ENCODE peak calls at places on chromosomes 11 and 22, in seven cellular contexts. K is NCI-H1105 treated with DMSO at 0.1 percent for 48 hours; R is pons; D is substantia nigra; J is MCF 10A; I is stimulated activated CD4-positive, alpha-beta T cell treated with anti-CD3 and anti-CD28 coated beads, Interleukin-15, amount 100 ng/mL, for 24 hours; A is SK-N-DZ. F is an unnamed sample.

GRCh38 chr11:48055292-48056132 is 75.2 kb downstream of the PTPRJ start:
- DNase-seq in K (no peak), R (no peak), D (no peak), J (no peak), I (peak), A (no peak), F (no peak)

GRCh38 chr22:48507171-48507570 is 1320.5 kb downstream of the BRD1 start:
- DNase-seq in K (no peak), R (no peak), D (no peak), J (no peak), I (no peak), A (no peak), F (no peak)

GRCh38 chr11:2951235-2952110 is 22.3 kb upstream of the PHLDA2 start:
- DNase-seq in K (no peak), R (no peak), D (no peak), J (peak), I (no peak), A (no peak), F (no peak)

GRCh38 chr11:67179892-67180490 is 60.9 kb downstream of the KDM2A start:
- DNase-seq in K (no peak), R (no peak), D (no peak), J (no peak), I (no peak), A (no peak), F (no peak)

GRCh38 chr22:32695451-32695891 is 106.0 kb upstream of the TIMP3 start:
- DNase-seq in K (no peak), R (no peak), D (no peak), J (peak), I (no peak), A (no peak), F (peak)

GRCh38 chr11:120061761-120062560 is 76.0 kb downstream of the TRIM29 start:
- DNase-seq in K (no peak), R (peak), D (peak), J (no peak), I (no peak), A (peak), F (no peak)

GRCh38 chr22:43976861-43977795 is 21.9 kb downstream of the SAMM50 start:
- DNase-seq in K (no peak), R (no peak), D (no peak), J (no peak), I (no peak), A (no peak), F (no peak)

GRCh38 chr22:36017661-36018091 is 10.9 kb downstream of the RBFOX2 start:
- DNase-seq in K (peak), R (no peak), D (no peak), J (no peak), I (no peak), A (peak), F (no peak)

GRCh38 chr11:58919980-58920379 is 19.3 kb upstream of the GLYATL1 start:
- DNase-seq in K (no peak), R (no peak), D (no peak), J (no peak), I (no peak), A (no peak), F (no peak)

GRCh38 chr11:61694971-61695706 is 14.9 kb downstream of the DAGLA start:
- DNase-seq in K (no peak), R (peak), D (peak), J (no peak), I (no peak), A (no peak), F (no peak)

GRCh38 chr22:19115628-19116027 is 6.6 kb downstream of the DGCR2 start:
- DNase-seq in K (no peak), R (peak), D (no peak), J (no peak), I (no peak), A (no peak), F (no peak)

GRCh38 chr11:118634435-118635236 is 27.2 kb downstream of the PHLDB1 start:
- DNase-seq in K (peak), R (no peak), D (peak), J (peak), I (peak), A (peak), F (peak)

GRCh38 chr11:126474888-126475626 is 119.6 kb downstream of the ST3GAL4 start:
- DNase-seq in K (no peak), R (no peak), D (no peak), J (no peak), I (no peak), A (no peak), F (no peak)

GRCh38 chr11:2806351-2807058 is 79.1 kb downstream of the CDKN1C start:
- DNase-seq in K (no peak), R (no peak), D (no peak), J (no peak), I (no peak), A (no peak), F (no peak)

GRCh38 chr11:126175261-126175885 is 36.1 kb downstream of the RPUSD4 start:
- DNase-seq in K (no peak), R (no peak), D (no peak), J (no peak), I (no peak), A (no peak), F (no peak)

GRCh38 chr11:64742940-64743590 is 877 bp downstream of the RASGRP2 start:
- DNase-seq in K (peak), R (no peak), D (peak), J (peak), I (peak), A (no peak), F (peak)

GRCh38 chr22:37632174-37633081 is 7.0 kb upstream of the SH3BP1 start:
- DNase-seq in K (no peak), R (no peak), D (peak), J (no peak), I (no peak), A (no peak), F (no peak)

GRCh38 chr11:88538088-88538487 is 200.6 kb upstream of the CTSC start:
- DNase-seq in K (no peak), R (no peak), D (no peak), J (peak), I (no peak), A (no peak), F (peak)

GRCh38 chr22:34842630-34843029 is 223.3 kb upstream of the ISX start:
- DNase-seq in K (no peak), R (no peak), D (no peak), J (no peak), I (no peak), A (no peak), F (no peak)

GRCh38 chr22:22348127-22348814 is 103.7 kb downstream of the VPREB1 start:
- DNase-seq in K (no peak), R (peak), D (peak), J (peak), I (no peak), A (peak), F (no peak)

GRCh38 chr11:95585752-95586077 is 203.9 kb downstream of the FAM76B start:
- DNase-seq in K (no peak), R (no peak), D (no peak), J (no peak), I (no peak), A (no peak), F (no peak)

GRCh38 chr11:104522650-104523049 is 358.7 kb upstream of the PDGFD start:
- DNase-seq in K (peak), R (no peak), D (peak), J (no peak), I (no peak), A (peak), F (no peak)

GRCh38 chr11:44631831-44632230 is 66.4 kb downstream of the CD82 start:
- DNase-seq in K (no peak), R (no peak), D (no peak), J (no peak), I (no peak), A (no peak), F (no peak)

GRCh38 chr11:126430581-126431320 is 75.3 kb downstream of the ST3GAL4 start:
- DNase-seq in K (no peak), R (no peak), D (no peak), J (no peak), I (no peak), A (no peak), F (no peak)

GRCh38 chr22:32745251-32745995 is 56.1 kb upstream of the TIMP3 start:
- DNase-seq in K (no peak), R (no peak), D (no peak), J (peak), I (no peak), A (no peak), F (peak)

GRCh38 chr11:78975081-78975480 is 400.4 kb upstream of the NARS2 start:
- DNase-seq in K (no peak), R (no peak), D (no peak), J (no peak), I (no peak), A (no peak), F (no peak)

GRCh38 chr22:44735518-44736428 is 16.6 kb upstream of the ARHGAP8 start:
- DNase-seq in K (peak), R (peak), D (peak), J (peak), I (peak), A (peak), F (peak)

GRCh38 chr22:38657248-38657909 is 941 bp downstream of the CBY1 start:
- DNase-seq in K (peak), R (no peak), D (peak), J (peak), I (peak), A (peak), F (peak)

F was measured in RWPE1.